ENCODE peak calls at places on chromosome 2, in six cellular contexts. One of them, this sample, is unnamed. For H3K27me3, the result is how much of the 10 kb centered on the place peaks cover.

GRCh38 chr2:74511104-74511989 is 2.9 kb upstream of the TLX2 start:
- DNase-seq in esophagus squamous epithelium: no peak
- DNase-seq in psoas muscle: no peak
- DNase-seq in Peyer's patch: no peak
- DNase-seq in adrenal gland: no peak
- DNase-seq in kidney epithelial cell: no peak
- DNase-seq in this sample: no peak

GRCh38 chr2:14817848-14818247 is 185.3 kb downstream of the LRATD1 start:
- DNase-seq in esophagus squamous epithelium: no peak
- DNase-seq in psoas muscle: no peak
- DNase-seq in Peyer's patch: no peak
- DNase-seq in adrenal gland: no peak
- DNase-seq in kidney epithelial cell: no peak
- DNase-seq in this sample: no peak

GRCh38 chr2:38539086-38539485 is 63.6 kb downstream of the HNRNPLL start:
- DNase-seq in esophagus squamous epithelium: no peak
- DNase-seq in psoas muscle: no peak
- DNase-seq in Peyer's patch: no peak
- DNase-seq in adrenal gland: no peak
- DNase-seq in kidney epithelial cell: no peak
- DNase-seq in this sample: no peak

GRCh38 chr2:220748875-220749479 is 823.1 kb downstream of the EPHA4 start:
- DNase-seq in esophagus squamous epithelium: no peak
- DNase-seq in psoas muscle: no peak
- DNase-seq in Peyer's patch: no peak
- DNase-seq in adrenal gland: no peak
- DNase-seq in kidney epithelial cell: no peak
- DNase-seq in this sample: no peak

GRCh38 chr2:39492095-39492590 is 55.1 kb upstream of the MAP4K3 start:
- DNase-seq in esophagus squamous epithelium: no peak
- DNase-seq in psoas muscle: no peak
- DNase-seq in Peyer's patch: no peak
- DNase-seq in adrenal gland: no peak
- DNase-seq in kidney epithelial cell: peak
- DNase-seq in this sample: peak

GRCh38 chr2:21270658-21271057 is 146.9 kb downstream of the TDRD15 start:
- DNase-seq in esophagus squamous epithelium: no peak
- DNase-seq in psoas muscle: peak
- DNase-seq in Peyer's patch: peak
- DNase-seq in adrenal gland: peak
- DNase-seq in kidney epithelial cell: no peak
- DNase-seq in this sample: no peak

GRCh38 chr2:43276962-43277383 is 50.6 kb upstream of the ZFP36L2 start:
- DNase-seq in esophagus squamous epithelium: no peak
- DNase-seq in psoas muscle: no peak
- DNase-seq in Peyer's patch: no peak
- DNase-seq in adrenal gland: no peak
- DNase-seq in kidney epithelial cell: no peak
- DNase-seq in this sample: no peak

GRCh38 chr2:99935662-99936061 is 206.7 kb downstream of the AFF3 start:
- DNase-seq in esophagus squamous epithelium: no peak
- DNase-seq in psoas muscle: no peak
- DNase-seq in Peyer's patch: no peak
- DNase-seq in adrenal gland: no peak
- DNase-seq in kidney epithelial cell: no peak
- DNase-seq in this sample: no peak

GRCh38 chr2:50613161-50613560 is 418.8 kb downstream of the NRXN1 start:
- DNase-seq in esophagus squamous epithelium: no peak
- DNase-seq in psoas muscle: no peak
- DNase-seq in Peyer's patch: no peak
- DNase-seq in adrenal gland: no peak
- DNase-seq in kidney epithelial cell: no peak
- DNase-seq in this sample: no peak

GRCh38 chr2:3635171-3636008 is 22.6 kb upstream of the ALLC start:
- DNase-seq in esophagus squamous epithelium: no peak
- DNase-seq in psoas muscle: peak
- DNase-seq in Peyer's patch: peak
- DNase-seq in adrenal gland: no peak
- DNase-seq in kidney epithelial cell: no peak
- DNase-seq in this sample: no peak

GRCh38 chr2:215811409-215812355 is 201.7 kb downstream of the MREG start:
- DNase-seq in esophagus squamous epithelium: no peak
- DNase-seq in psoas muscle: no peak
- DNase-seq in Peyer's patch: no peak
- DNase-seq in adrenal gland: no peak
- DNase-seq in kidney epithelial cell: no peak
- DNase-seq in this sample: peak

GRCh38 chr2:215419769-215420470 is 15.9 kb downstream of the FN1 start:
- DNase-seq in esophagus squamous epithelium: no peak
- DNase-seq in psoas muscle: no peak
- DNase-seq in Peyer's patch: no peak
- DNase-seq in adrenal gland: no peak
- DNase-seq in kidney epithelial cell: no peak
- DNase-seq in this sample: no peak

GRCh38 chr2:21667638-21668037 is 543.9 kb downstream of the TDRD15 start:
- DNase-seq in esophagus squamous epithelium: no peak
- DNase-seq in psoas muscle: no peak
- DNase-seq in Peyer's patch: no peak
- DNase-seq in adrenal gland: no peak
- DNase-seq in kidney epithelial cell: no peak
- DNase-seq in this sample: no peak

GRCh38 chr2:138433995-138434991 is 67.3 kb upstream of the SPOPL start:
- DNase-seq in esophagus squamous epithelium: no peak
- DNase-seq in psoas muscle: no peak
- DNase-seq in Peyer's patch: no peak
- DNase-seq in adrenal gland: no peak
- DNase-seq in kidney epithelial cell: no peak
- DNase-seq in this sample: no peak

GRCh38 chr2:63735263-63735662 is 106.4 kb upstream of the UGP2 start:
- DNase-seq in esophagus squamous epithelium: no peak
- DNase-seq in psoas muscle: no peak
- DNase-seq in Peyer's patch: no peak
- DNase-seq in adrenal gland: no peak
- DNase-seq in kidney epithelial cell: no peak
- DNase-seq in this sample: no peak

GRCh38 chr2:160126756-160127155 is 64.3 kb upstream of the PLA2R1 start:
- DNase-seq in esophagus squamous epithelium: no peak
- DNase-seq in psoas muscle: no peak
- DNase-seq in Peyer's patch: no peak
- DNase-seq in adrenal gland: no peak
- DNase-seq in kidney epithelial cell: no peak
- DNase-seq in this sample: no peak

GRCh38 chr2:29627366-29627765 is 294.0 kb downstream of the ALK start:
- DNase-seq in esophagus squamous epithelium: no peak
- DNase-seq in psoas muscle: no peak
- DNase-seq in Peyer's patch: no peak
- DNase-seq in adrenal gland: no peak
- DNase-seq in kidney epithelial cell: no peak
- DNase-seq in this sample: no peak

GRCh38 chr2:231218356-231218755 is 19.9 kb downstream of the ARMC9 start:
- DNase-seq in esophagus squamous epithelium: no peak
- DNase-seq in psoas muscle: no peak
- DNase-seq in Peyer's patch: no peak
- DNase-seq in adrenal gland: no peak
- DNase-seq in kidney epithelial cell: no peak
- DNase-seq in this sample: no peak

GRCh38 chr2:24048662-24049484 is 668 bp upstream of the FKBP1B start:
- DNase-seq in esophagus squamous epithelium: no peak
- DNase-seq in psoas muscle: no peak
- DNase-seq in Peyer's patch: peak
- DNase-seq in adrenal gland: no peak
- DNase-seq in kidney epithelial cell: no peak
- DNase-seq in this sample: no peak

GRCh38 chr2:102025016-102025491 is 33.3 kb downstream of the IL1R2 start:
- DNase-seq in esophagus squamous epithelium: no peak
- DNase-seq in psoas muscle: no peak
- DNase-seq in Peyer's patch: no peak
- DNase-seq in adrenal gland: no peak
- DNase-seq in kidney epithelial cell: no peak
- DNase-seq in this sample: no peak

GRCh38 chr2:13682878-13683277 is 949.6 kb upstream of the LRATD1 start:
- DNase-seq in esophagus squamous epithelium: no peak
- DNase-seq in psoas muscle: no peak
- DNase-seq in Peyer's patch: no peak
- DNase-seq in adrenal gland: no peak
- DNase-seq in kidney epithelial cell: no peak
- DNase-seq in this sample: no peak

GRCh38 chr2:151774506-151774905 is 40.2 kb upstream of the NEB start:
- DNase-seq in esophagus squamous epithelium: no peak
- DNase-seq in psoas muscle: no peak
- DNase-seq in Peyer's patch: no peak
- DNase-seq in adrenal gland: no peak
- DNase-seq in kidney epithelial cell: no peak
- DNase-seq in this sample: no peak

GRCh38 chr2:235002198-235003095 is 50.6 kb downstream of the SH3BP4 start:
- DNase-seq in esophagus squamous epithelium: no peak
- DNase-seq in psoas muscle: peak
- DNase-seq in Peyer's patch: peak
- DNase-seq in adrenal gland: peak
- DNase-seq in kidney epithelial cell: peak
- DNase-seq in this sample: no peak

GRCh38 chr2:237190958-237191692 is 105.4 kb downstream of the COPS8 start:
- DNase-seq in esophagus squamous epithelium: no peak
- DNase-seq in psoas muscle: no peak
- DNase-seq in Peyer's patch: no peak
- DNase-seq in adrenal gland: no peak
- DNase-seq in kidney epithelial cell: no peak
- DNase-seq in this sample: no peak

DNA sequence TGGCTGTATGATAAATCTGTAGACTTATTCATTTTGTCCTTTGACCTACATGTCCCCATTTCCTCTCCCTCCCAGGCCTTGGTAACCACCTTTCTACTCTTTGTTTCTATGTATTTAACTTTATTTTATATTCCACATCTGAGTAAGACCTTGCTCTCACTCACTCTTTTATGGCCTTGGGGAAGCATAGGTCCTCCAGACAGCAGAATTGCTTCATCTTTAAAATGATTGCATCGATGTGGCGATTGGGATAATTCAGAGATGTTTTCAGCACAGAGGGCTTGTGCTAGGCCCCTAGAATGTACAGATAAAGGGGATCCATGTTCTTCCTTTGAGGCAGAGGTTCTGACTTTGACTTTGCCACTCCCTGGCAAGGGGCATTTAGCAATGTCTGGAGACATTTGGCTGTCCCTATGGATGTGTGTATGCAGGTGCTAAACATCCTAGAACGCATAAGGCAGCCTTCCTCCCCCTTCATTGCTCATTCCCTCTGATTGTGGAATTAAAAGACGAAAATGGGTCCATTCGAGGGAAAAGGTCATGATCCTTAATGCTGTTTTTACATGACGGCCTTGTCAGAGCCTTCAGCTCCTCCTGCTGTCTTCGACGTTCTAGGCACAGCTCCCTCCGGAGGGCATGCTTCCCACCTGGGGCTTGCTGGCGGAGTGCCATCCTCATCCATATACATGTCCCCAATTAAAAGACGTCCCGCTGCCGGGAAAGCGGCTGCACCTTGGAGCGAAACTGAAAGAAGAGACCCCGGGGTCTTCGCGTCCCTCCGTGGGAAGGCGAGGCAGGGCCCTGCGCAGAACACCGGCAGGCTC is 1.1 kb upstream of the GPR39 start:
- DNase-seq in esophagus squamous epithelium: no peak
- DNase-seq in psoas muscle: no peak
- DNase-seq in Peyer's patch: no peak
- DNase-seq in adrenal gland: no peak
- DNase-seq in kidney epithelial cell: no peak
- DNase-seq in this sample: no peak
- H3K4me3 ChIP-seq in esophagus squamous epithelium: peak
- H3K4me3 ChIP-seq in psoas muscle: peak
- H3K4me3 ChIP-seq in Peyer's patch: peak
- H3K4me3 ChIP-seq in adrenal gland: peak
- H3K4me3 ChIP-seq in kidney epithelial cell: peak
- H3K4me3 ChIP-seq in this sample: no peak

DNA sequence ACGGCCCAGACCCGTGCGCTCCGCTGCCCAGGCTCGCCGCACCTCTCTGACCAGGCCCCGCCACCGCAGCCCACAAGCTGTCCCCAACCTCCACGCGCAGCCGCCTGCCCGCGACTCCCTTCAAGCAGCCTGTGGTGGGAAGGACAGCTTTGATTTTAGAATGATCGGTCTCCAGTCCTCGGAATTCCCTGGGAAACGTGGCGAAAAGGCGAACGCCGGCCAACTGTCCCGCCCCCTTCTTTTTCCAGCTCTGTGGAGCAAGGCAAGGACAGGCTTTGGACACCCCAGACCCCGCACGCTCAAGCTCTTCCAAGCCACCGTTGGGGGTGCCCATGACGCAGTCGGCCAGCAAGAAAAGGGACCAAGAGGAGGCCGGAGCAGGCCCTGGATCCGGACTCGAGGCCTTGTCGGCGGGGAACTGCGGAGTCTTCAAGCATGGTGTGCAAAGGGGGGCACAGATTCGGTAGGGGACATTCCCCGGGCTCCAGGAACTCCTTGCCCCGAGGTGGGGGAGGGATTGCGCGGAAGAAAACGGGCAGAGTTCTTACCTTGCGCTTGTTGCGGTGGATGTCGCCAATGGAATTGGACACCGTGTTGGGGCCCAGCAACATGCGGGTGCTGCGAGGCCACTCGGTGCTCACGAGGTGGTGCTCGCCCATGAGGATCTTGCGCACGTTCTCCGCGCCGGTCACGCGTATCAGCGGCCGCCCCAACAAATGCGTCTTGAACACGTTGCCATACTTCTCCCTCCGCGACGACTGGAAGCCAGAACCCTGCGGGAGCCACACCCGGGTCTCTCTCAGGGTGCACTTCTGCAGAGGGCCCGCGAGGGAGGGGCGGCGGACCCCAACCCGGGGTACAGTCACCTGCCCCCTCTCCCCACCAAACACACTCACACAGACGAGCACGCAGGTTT is 4.0 kb downstream of the CYP26B1 start:
- DNase-seq in esophagus squamous epithelium: no peak
- DNase-seq in psoas muscle: peak
- DNase-seq in Peyer's patch: no peak
- DNase-seq in adrenal gland: no peak
- DNase-seq in kidney epithelial cell: no peak
- DNase-seq in this sample: no peak
- H3K27me3 ChIP-seq in esophagus squamous epithelium: half or more
- H3K27me3 ChIP-seq in psoas muscle: under half
- H3K27me3 ChIP-seq in Peyer's patch: under half
- H3K27me3 ChIP-seq in adrenal gland: under half
- H3K27me3 ChIP-seq in kidney epithelial cell: half or more
- H3K27me3 ChIP-seq in this sample: under half

GRCh38 chr2:97717618-97718005 is 4.2 kb downstream of the ZAP70 start:
- DNase-seq in esophagus squamous epithelium: no peak
- DNase-seq in psoas muscle: peak
- DNase-seq in Peyer's patch: no peak
- DNase-seq in adrenal gland: no peak
- DNase-seq in kidney epithelial cell: no peak
- DNase-seq in this sample: no peak
- H3K4me3 ChIP-seq in esophagus squamous epithelium: no peak
- H3K4me3 ChIP-seq in psoas muscle: no peak
- H3K4me3 ChIP-seq in Peyer's patch: no peak
- H3K4me3 ChIP-seq in adrenal gland: no peak
- H3K4me3 ChIP-seq in kidney epithelial cell: no peak
- H3K4me3 ChIP-seq in this sample: no peak

GRCh38 chr2:70892750-70893149 is 43.0 kb upstream of the ATP6V1B1 start:
- DNase-seq in esophagus squamous epithelium: no peak
- DNase-seq in psoas muscle: no peak
- DNase-seq in Peyer's patch: no peak
- DNase-seq in adrenal gland: no peak
- DNase-seq in kidney epithelial cell: no peak
- DNase-seq in this sample: no peak
- H3K27me3 ChIP-seq in esophagus squamous epithelium: half or more
- H3K27me3 ChIP-seq in psoas muscle: under half
- H3K27me3 ChIP-seq in Peyer's patch: under half
- H3K27me3 ChIP-seq in adrenal gland: half or more
- H3K27me3 ChIP-seq in kidney epithelial cell: half or more
- H3K27me3 ChIP-seq in this sample: under half

This sample was measured in MM.1S.